ENCODE peak calls at places on chromosomes 5 and 9, in eight cellular contexts. B is uterus, V is RWPE1, F is heart right ventricle, H is brain microvascular endothelial cell, S is WERI-Rb-1, E is GM23338, T is A549. A is an unnamed sample.
A peak's percentile ranks its signal among the peaks of the same experiment; 100 is the strongest.

GRCh38 chr9:103586721-103587120 is 507.4 kb upstream of the SMC2 start:
- DNase-seq in B (no peak), V (no peak), F (no peak), H (no peak), S (no peak), E (no peak), T (no peak), A (no peak)

GRCh38 chr9:125674981-125675973 is 31.7 kb downstream of the MAPKAP1 start:
- DNase-seq in B (no peak), V (peak; percentile 92), F (no peak), H (peak; percentile 63), S (no peak), E (no peak), T (peak; percentile 53), A (no peak)

GRCh38 chr9:83266618-83267543 is 203.9 kb upstream of the RASEF start:
- DNase-seq in B (peak; percentile 27), V (no peak), F (peak; percentile 67), H (peak; percentile 17), S (no peak), E (no peak), T (no peak), A (peak; percentile 51)

GRCh38 chr5:168317521-168318147 is 26.2 kb downstream of the WWC1 start:
- DNase-seq in B (no peak), V (peak; percentile 79), F (no peak), H (peak; percentile 97), S (peak; percentile 61), E (no peak), T (peak; percentile 95), A (no peak)

GRCh38 chr5:4883388-4883787 is 256.7 kb upstream of the ADAMTS16 start:
- DNase-seq in B (peak; percentile 50), V (no peak), F (no peak), H (no peak), S (no peak), E (no peak), T (no peak), A (no peak)

GRCh38 chr9:74556685-74557084 is 59.5 kb downstream of the RORB start:
- DNase-seq in B (no peak), V (no peak), F (no peak), H (no peak), S (no peak), E (no peak), T (no peak), A (no peak)

GRCh38 chr5:55691265-55692105 is 20.6 kb downstream of the SLC38A9 start:
- DNase-seq in B (no peak), V (peak; percentile 44), F (no peak), H (no peak), S (no peak), E (peak; percentile 50), T (peak; percentile 27), A (no peak)

GRCh38 chr9:123455187-123455586 is 99.2 kb downstream of the CRB2 start:
- DNase-seq in B (no peak), V (no peak), F (no peak), H (no peak), S (no peak), E (no peak), T (no peak), A (no peak)

GRCh38 chr5:175598774-175599173 is 59.1 kb upstream of the HRH2 start:
- DNase-seq in B (no peak), V (no peak), F (peak; percentile 24), H (no peak), S (no peak), E (no peak), T (no peak), A (no peak)

GRCh38 chr5:125699860-125700259 is 723.3 kb upstream of the GRAMD2B start:
- DNase-seq in B (no peak), V (no peak), F (no peak), H (no peak), S (no peak), E (no peak), T (no peak), A (no peak)

GRCh38 chr9:99365233-99365980 is 143.3 kb downstream of the SEC61B start:
- DNase-seq in B (no peak), V (no peak), F (no peak), H (peak; percentile 66), S (no peak), E (no peak), T (no peak), A (no peak)

GRCh38 chr5:137016783-137017324 is 482.3 kb downstream of the SPOCK1 start:
- DNase-seq in B (no peak), V (no peak), F (no peak), H (no peak), S (peak; percentile 29), E (peak; percentile 38), T (no peak), A (peak; percentile 82)

GRCh38 chr5:151585970-151586369 is 5.2 kb downstream of the FAT2 start:
- DNase-seq in B (no peak), V (peak; percentile 89), F (no peak), H (no peak), S (no peak), E (no peak), T (no peak), A (no peak)

GRCh38 chr5:135309391-135310327 is 89.4 kb downstream of the MACROH2A1 start:
- DNase-seq in B (no peak), V (no peak), F (no peak), H (no peak), S (no peak), E (no peak), T (no peak), A (peak; percentile 28)

DNA sequence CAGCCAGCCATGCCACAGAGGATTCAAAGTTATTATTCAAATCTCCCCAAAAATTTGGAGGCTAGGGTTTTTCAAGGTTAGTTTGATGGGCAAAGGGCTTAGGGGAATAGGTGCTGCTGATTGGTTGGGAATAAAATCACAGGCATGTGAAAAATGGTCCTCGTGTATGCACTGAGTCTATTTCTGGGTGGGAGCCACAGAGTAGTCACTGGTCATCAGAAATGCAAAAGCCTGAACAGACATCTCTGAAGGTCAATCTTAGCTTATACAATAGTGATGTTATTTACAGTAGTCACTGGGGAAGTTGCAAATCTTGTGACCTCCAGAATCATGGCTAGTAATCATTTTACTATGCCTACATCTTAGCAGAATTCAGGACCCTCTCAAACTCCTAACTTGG is 1.3 kb downstream of the IL33 start:
- DNase-seq in B (no peak), V (no peak), F (no peak), H (no peak), S (no peak), E (no peak), T (no peak), A (no peak)
- H3K27ac ChIP-seq in B (peak overlapping the region; percentile 70), V (no peak overlapping the region), F (peak overlapping the region; percentile 61), H (no peak overlapping the region), S (no peak overlapping the region), E (no peak overlapping the region), T (no peak overlapping the region), A (no peak overlapping the region)

GRCh38 chr5:155827949-155828348 is 499.0 kb upstream of the SGCD start:
- DNase-seq in B (no peak), V (no peak), F (no peak), H (no peak), S (no peak), E (no peak), T (no peak), A (no peak)

GRCh38 chr5:155836404-155836803 is 490.6 kb upstream of the SGCD start:
- DNase-seq in B (no peak), V (no peak), F (no peak), H (no peak), S (no peak), E (no peak), T (no peak), A (no peak)

GRCh38 chr5:155834271-155834975 is 492.5 kb upstream of the SGCD start:
- DNase-seq in B (no peak), V (no peak), F (no peak), H (no peak), S (no peak), E (no peak), T (no peak), A (no peak)

GRCh38 chr5:155838394-155838793 is 488.6 kb upstream of the SGCD start:
- DNase-seq in B (no peak), V (no peak), F (no peak), H (no peak), S (no peak), E (no peak), T (no peak), A (no peak)

DNA sequence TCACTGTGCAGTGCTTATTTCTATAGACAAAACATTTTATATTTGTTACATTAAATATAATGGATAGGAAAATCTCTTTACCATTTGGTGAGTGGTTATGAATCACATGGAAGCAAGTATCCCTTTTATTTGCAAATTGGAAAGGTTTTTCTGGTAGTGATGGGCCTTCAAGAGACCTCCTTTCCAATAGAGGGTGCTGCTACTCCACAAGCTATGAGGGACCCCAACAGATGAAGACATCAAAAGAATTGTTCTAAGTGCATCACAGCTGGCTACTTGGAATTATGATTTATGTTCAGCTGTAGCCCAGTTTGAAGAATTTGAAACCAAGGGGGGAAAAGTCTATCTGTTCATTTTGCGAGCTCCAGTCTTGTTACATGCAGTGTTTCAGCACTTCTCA is 493.7 kb upstream of the SGCD start:
- DNase-seq in B (no peak), V (no peak), F (no peak), H (no peak), S (peak; percentile 14), E (peak; percentile 15), T (no peak), A (no peak)
- TF ChIP-seq CTCF in B (no peak), V (no peak), F (no peak), H (no peak), S (peak; percentile 41), E (peak; percentile 58), T (peak; percentile 15), A (peak; percentile 64)

DNA sequence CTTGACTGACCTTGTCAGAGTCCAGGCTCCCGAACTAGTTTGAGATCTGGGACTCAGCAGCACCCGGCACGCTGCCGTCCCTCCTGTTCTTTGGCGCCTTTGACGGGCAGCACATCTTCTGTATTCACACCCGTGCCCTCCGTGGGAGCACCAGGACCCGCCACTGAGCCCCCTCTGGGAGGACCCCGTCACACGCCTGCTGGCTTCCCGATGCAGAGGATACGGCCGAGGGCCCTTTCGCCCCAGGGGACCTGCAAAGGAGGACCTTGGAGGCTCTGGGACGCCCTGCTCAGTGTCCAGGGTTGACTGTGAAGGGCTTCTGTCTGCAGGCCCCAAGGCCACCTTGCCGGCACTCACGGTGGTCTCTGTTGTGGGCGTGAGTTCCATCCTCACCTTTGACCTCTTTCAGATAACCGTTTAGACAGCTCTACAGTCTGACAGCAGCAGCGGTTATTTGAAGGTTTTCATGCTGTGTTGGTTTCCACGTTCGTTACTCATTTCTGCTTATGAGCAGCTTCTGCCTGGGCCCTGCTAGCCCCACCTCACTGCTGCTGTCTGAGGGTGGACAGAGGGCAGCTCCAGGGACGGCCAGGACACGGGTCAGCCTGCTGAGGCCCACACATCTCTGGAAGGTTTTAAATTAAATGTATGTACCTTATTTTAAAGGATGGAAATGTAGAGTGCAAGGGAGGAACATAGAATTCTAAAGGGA is 12.6 kb upstream of the EXOC3 start:
- DNase-seq in B (no peak), V (no peak), F (no peak), H (no peak), S (peak; percentile 5), E (no peak), T (no peak), A (no peak)
- H3K27ac ChIP-seq in B (no peak overlapping the region), V (peak overlapping the region; percentile 83), F (no peak overlapping the region), H (no peak overlapping the region), S (no peak overlapping the region), E (no peak overlapping the region), T (no peak overlapping the region), A (no peak overlapping the region)

DNA sequence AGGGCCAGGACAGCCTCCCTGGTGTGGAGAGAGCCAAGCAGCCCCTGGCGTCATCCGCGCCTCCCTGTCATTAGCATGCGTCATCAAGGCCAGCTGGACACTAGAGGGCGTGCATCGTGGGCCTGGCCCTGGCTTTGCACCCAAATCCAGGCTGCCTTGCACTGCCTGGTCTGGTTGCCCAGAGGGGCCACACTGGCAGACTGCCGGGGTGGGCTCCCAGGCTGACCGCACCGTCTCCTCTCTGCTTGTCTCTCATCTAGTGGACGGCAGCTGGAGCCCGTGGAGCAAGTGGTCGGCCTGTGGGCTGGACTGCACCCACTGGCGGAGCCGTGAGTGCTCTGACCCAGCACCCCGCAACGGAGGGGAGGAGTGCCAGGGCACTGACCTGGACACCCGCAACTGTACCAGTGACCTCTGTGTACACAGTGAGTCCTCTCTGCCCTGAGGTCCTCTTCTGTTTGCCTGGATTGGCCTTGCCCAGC is 29.0 kb downstream of the HK3 start:
- DNase-seq in B (no peak), V (peak; percentile 57), F (peak; percentile 14), H (peak; percentile 43), S (peak; percentile 71), E (peak; percentile 84), T (peak; percentile 85), A (peak; percentile 93)
- TF ChIP-seq CTCF in B (no peak), V (peak; percentile 35), F (peak; percentile 34), H (peak; percentile 69), S (peak; percentile 79), E (peak; percentile 94), T (peak; percentile 54), A (peak; percentile 83)

A was measured in endodermal cell.